ENCODE peak calls at places on chromosome 16, in ten cellular contexts. R is Panc1; T is mammary epithelial cell; O is upper lobe of right lung; N is G401; B is HTR-8/SVneo; D is uterus; X is stimulated activated CD4-positive, alpha-beta T cell treated with anti-CD3 and anti-CD28 coated beads, TNF-alpha, amount 100 ng/mL, for 48 hours; G is brain microvascular endothelial cell; K is transverse colon. M is an unnamed sample.

GRCh38 chr16:86379505-86379846 is 130.9 kb upstream of the FOXF1 start:
- DNase-seq in D (no peak), G (no peak), N (no peak), R (no peak), K (no peak), O (no peak), T (no peak), B (no peak), X (no peak), M (no peak)

GRCh38 chr16:83581082-83581481 is 226.7 kb upstream of the HSBP1 start:
- DNase-seq in D (no peak), X (no peak), O (no peak), K (no peak), R (no peak), B (no peak), T (no peak), N (no peak), G (no peak), M (no peak)

GRCh38 chr16:4373909-4374742 is 2.5 kb downstream of the VASN start:
- DNase-seq in O (peak), R (no peak), G (peak), X (no peak), K (peak), T (peak), D (peak), B (peak), N (no peak), M (no peak)

GRCh38 chr16:64089697-64090096 is 1032.2 kb downstream of the CDH11 start:
- DNase-seq in G (peak), D (no peak), X (no peak), R (no peak), N (peak), T (peak), K (no peak), O (no peak), B (no peak), M (no peak)

GRCh38 chr16:74107795-74108610 is 188.6 kb upstream of the PSMD7 start:
- DNase-seq in X (peak), N (peak), B (peak), O (no peak), K (peak), D (no peak), G (peak), T (peak), R (peak), M (peak)

GRCh38 chr16:89275284-89275584 is 57.7 kb downstream of the ZNF778 start:
- DNase-seq in N (no peak), B (no peak), T (no peak), X (no peak), G (no peak), R (no peak), D (no peak), K (no peak), O (no peak), M (no peak)

GRCh38 chr16:31298958-31299357 is 39.2 kb downstream of the ITGAM start:
- DNase-seq in B (no peak), D (no peak), N (peak), O (no peak), R (peak), X (no peak), K (no peak), G (no peak), T (no peak), M (no peak)

GRCh38 chr16:4676826-4677225 is 16.5 kb upstream of the NUDT16L1 start:
- DNase-seq in K (no peak), X (no peak), O (no peak), T (no peak), G (no peak), R (no peak), D (no peak), N (no peak), B (no peak), M (no peak)

GRCh38 chr16:84840687-84841627 is 21.2 kb downstream of the CRISPLD2 start:
- DNase-seq in T (no peak), D (no peak), K (no peak), O (no peak), N (no peak), B (no peak), G (no peak), X (no peak), R (no peak), M (no peak)

GRCh38 chr16:74709477-74709877 is 8.8 kb upstream of the MLKL start:
- DNase-seq in B (peak), R (peak), G (peak), D (peak), K (peak), T (peak), O (peak), N (peak), X (peak), M (peak)

GRCh38 chr16:12188674-12189249 is 212.2 kb downstream of the SNX29 start:
- DNase-seq in N (no peak), K (peak), O (no peak), D (no peak), T (peak), R (no peak), B (peak), X (no peak), G (no peak), M (no peak)

GRCh38 chr16:66226762-66227161 is 139.7 kb upstream of the CDH5 start:
- DNase-seq in O (no peak), N (no peak), D (no peak), G (no peak), B (no peak), R (no peak), T (no peak), X (no peak), K (no peak), M (no peak)

GRCh38 chr16:3909791-3910583 is 29.5 kb upstream of the CREBBP start:
- DNase-seq in D (no peak), G (no peak), O (peak), B (no peak), R (no peak), N (no peak), K (no peak), X (no peak), T (no peak), M (no peak)

GRCh38 chr16:35636831-35637230 is 2177.4 kb downstream of the TP53TG3F start:
- DNase-seq in G (no peak), N (no peak), X (no peak), R (no peak), B (no peak), D (no peak), T (no peak), O (no peak), K (no peak), M (no peak)